ENCODE peak calls at places on chromosomes 4 and X, in five cellular contexts. One of them, this sample, is unnamed.

GRCh38 chrX:40759374-40759773 is 24.0 kb upstream of the MED14 start:
- DNase-seq in dorsolateral prefrontal cortex: no peak
- DNase-seq in ovary: no peak
- DNase-seq in right lobe of liver: no peak
- DNase-seq in left lung: no peak
- DNase-seq in this sample: no peak

GRCh38 chrX:119690921-119691716 is 1.8 kb downstream of the SEPTIN6 start:
- DNase-seq in dorsolateral prefrontal cortex: no peak
- DNase-seq in ovary: no peak
- DNase-seq in right lobe of liver: peak
- DNase-seq in left lung: no peak
- DNase-seq in this sample: no peak

GRCh38 chr4:20832821-20833220 is 132.6 kb downstream of the PACRGL start:
- DNase-seq in dorsolateral prefrontal cortex: no peak
- DNase-seq in ovary: no peak
- DNase-seq in right lobe of liver: no peak
- DNase-seq in left lung: no peak
- DNase-seq in this sample: no peak

GRCh38 chrX:2894885-2895292 is 34.2 kb downstream of the ARSD start:
- DNase-seq in dorsolateral prefrontal cortex: no peak
- DNase-seq in ovary: no peak
- DNase-seq in right lobe of liver: no peak
- DNase-seq in left lung: no peak
- DNase-seq in this sample: no peak

GRCh38 chr4:82499705-82500104 is 62.1 kb downstream of the TMEM150C start:
- DNase-seq in dorsolateral prefrontal cortex: no peak
- DNase-seq in ovary: no peak
- DNase-seq in right lobe of liver: no peak
- DNase-seq in left lung: no peak
- DNase-seq in this sample: no peak

GRCh38 chr4:4922441-4922840 is 63.0 kb downstream of the MSX1 start:
- DNase-seq in dorsolateral prefrontal cortex: no peak
- DNase-seq in ovary: no peak
- DNase-seq in right lobe of liver: no peak
- DNase-seq in left lung: no peak
- DNase-seq in this sample: no peak

GRCh38 chr4:72109959-72110497 is 78.2 kb downstream of the NPFFR2 start:
- DNase-seq in dorsolateral prefrontal cortex: no peak
- DNase-seq in ovary: no peak
- DNase-seq in right lobe of liver: no peak
- DNase-seq in left lung: no peak
- DNase-seq in this sample: no peak

GRCh38 chrX:34849371-34849770 is 93.2 kb upstream of the FAM47B start:
- DNase-seq in dorsolateral prefrontal cortex: no peak
- DNase-seq in ovary: no peak
- DNase-seq in right lobe of liver: no peak
- DNase-seq in left lung: no peak
- DNase-seq in this sample: no peak

GRCh38 chr4:8939160-8939855 is 67.7 kb upstream of the HMX1 start:
- DNase-seq in dorsolateral prefrontal cortex: no peak
- DNase-seq in ovary: no peak
- DNase-seq in right lobe of liver: no peak
- DNase-seq in left lung: no peak
- DNase-seq in this sample: no peak

GRCh38 chrX:39755152-39756032 is 342.4 kb downstream of the BCOR start:
- DNase-seq in dorsolateral prefrontal cortex: peak
- DNase-seq in ovary: peak
- DNase-seq in right lobe of liver: peak
- DNase-seq in left lung: peak
- DNase-seq in this sample: peak

GRCh38 chr4:67727124-67727850 is 26.3 kb upstream of the UBA6 start:
- DNase-seq in dorsolateral prefrontal cortex: no peak
- DNase-seq in ovary: no peak
- DNase-seq in right lobe of liver: no peak
- DNase-seq in left lung: no peak
- DNase-seq in this sample: no peak

GRCh38 chr4:19239565-19239964 is 1012.1 kb upstream of the SLIT2 start:
- DNase-seq in dorsolateral prefrontal cortex: no peak
- DNase-seq in ovary: no peak
- DNase-seq in right lobe of liver: no peak
- DNase-seq in left lung: no peak
- DNase-seq in this sample: no peak

GRCh38 chrX:114959729-114960128 is 57.7 kb downstream of the IL13RA2 start:
- DNase-seq in dorsolateral prefrontal cortex: no peak
- DNase-seq in ovary: no peak
- DNase-seq in right lobe of liver: no peak
- DNase-seq in left lung: no peak
- DNase-seq in this sample: no peak

GRCh38 chr4:80197132-80197573 is at the start of gene PRDM8:
- DNase-seq in dorsolateral prefrontal cortex: peak
- DNase-seq in ovary: no peak
- DNase-seq in right lobe of liver: no peak
- DNase-seq in left lung: peak
- DNase-seq in this sample: peak

GRCh38 chrX:135384161-135384836 is 37.4 kb upstream of the SMIM10L2A start:
- DNase-seq in dorsolateral prefrontal cortex: no peak
- DNase-seq in ovary: no peak
- DNase-seq in right lobe of liver: no peak
- DNase-seq in left lung: no peak
- DNase-seq in this sample: no peak

GRCh38 chr4:135371137-135371536 is 1169.5 kb upstream of the PABPC4L start:
- DNase-seq in dorsolateral prefrontal cortex: no peak
- DNase-seq in ovary: no peak
- DNase-seq in right lobe of liver: no peak
- DNase-seq in left lung: no peak
- DNase-seq in this sample: no peak

GRCh38 chrX:18994713-18995112 is 10.8 kb upstream of the PHKA2 start:
- DNase-seq in dorsolateral prefrontal cortex: no peak
- DNase-seq in ovary: no peak
- DNase-seq in right lobe of liver: no peak
- DNase-seq in left lung: no peak
- DNase-seq in this sample: no peak

GRCh38 chr4:43855283-43855682 is 593.3 kb downstream of the KCTD8 start:
- DNase-seq in dorsolateral prefrontal cortex: no peak
- DNase-seq in ovary: no peak
- DNase-seq in right lobe of liver: no peak
- DNase-seq in left lung: no peak
- DNase-seq in this sample: no peak

GRCh38 chrX:123036401-123036800 is 147.7 kb upstream of the GRIA3 start:
- DNase-seq in dorsolateral prefrontal cortex: peak
- DNase-seq in ovary: no peak
- DNase-seq in right lobe of liver: no peak
- DNase-seq in left lung: no peak
- DNase-seq in this sample: no peak

GRCh38 chr4:1512738-1513660 is 106.8 kb upstream of the NKX1-1 start:
- DNase-seq in dorsolateral prefrontal cortex: no peak
- DNase-seq in ovary: peak
- DNase-seq in right lobe of liver: peak
- DNase-seq in left lung: peak
- DNase-seq in this sample: peak

GRCh38 chrX:153771686-153772607 is 7.9 kb downstream of the PLXNB3 start:
- DNase-seq in dorsolateral prefrontal cortex: no peak
- DNase-seq in ovary: peak
- DNase-seq in right lobe of liver: peak
- DNase-seq in left lung: peak
- DNase-seq in this sample: no peak

GRCh38 chr4:115763051-115763450 is 649.6 kb upstream of the NDST4 start:
- DNase-seq in dorsolateral prefrontal cortex: no peak
- DNase-seq in ovary: no peak
- DNase-seq in right lobe of liver: no peak
- DNase-seq in left lung: no peak
- DNase-seq in this sample: no peak

GRCh38 chr4:110275871-110276270 is 77.5 kb upstream of the ELOVL6 start:
- DNase-seq in dorsolateral prefrontal cortex: no peak
- DNase-seq in ovary: no peak
- DNase-seq in right lobe of liver: no peak
- DNase-seq in left lung: no peak
- DNase-seq in this sample: no peak

GRCh38 chr4:143337600-143338287 is 1.1 kb downstream of the GAB1 start:
- DNase-seq in dorsolateral prefrontal cortex: peak
- DNase-seq in ovary: peak
- DNase-seq in right lobe of liver: peak
- DNase-seq in left lung: peak
- DNase-seq in this sample: peak

GRCh38 chr4:73692701-73693100 is 47.7 kb upstream of the CXCL8 start:
- DNase-seq in dorsolateral prefrontal cortex: no peak
- DNase-seq in ovary: no peak
- DNase-seq in right lobe of liver: no peak
- DNase-seq in left lung: no peak
- DNase-seq in this sample: no peak

GRCh38 chr4:73690051-73690744 is 50.2 kb upstream of the CXCL8 start:
- DNase-seq in dorsolateral prefrontal cortex: no peak
- DNase-seq in ovary: no peak
- DNase-seq in right lobe of liver: no peak
- DNase-seq in left lung: no peak
- DNase-seq in this sample: no peak

GRCh38 chr4:73691759-73692158 is 48.6 kb upstream of the CXCL8 start:
- DNase-seq in dorsolateral prefrontal cortex: no peak
- DNase-seq in ovary: no peak
- DNase-seq in right lobe of liver: no peak
- DNase-seq in left lung: no peak
- DNase-seq in this sample: no peak

GRCh38 chr4:73693816-73694215 is 46.6 kb upstream of the CXCL8 start:
- DNase-seq in dorsolateral prefrontal cortex: no peak
- DNase-seq in ovary: no peak
- DNase-seq in right lobe of liver: no peak
- DNase-seq in left lung: no peak
- DNase-seq in this sample: no peak

DNA sequence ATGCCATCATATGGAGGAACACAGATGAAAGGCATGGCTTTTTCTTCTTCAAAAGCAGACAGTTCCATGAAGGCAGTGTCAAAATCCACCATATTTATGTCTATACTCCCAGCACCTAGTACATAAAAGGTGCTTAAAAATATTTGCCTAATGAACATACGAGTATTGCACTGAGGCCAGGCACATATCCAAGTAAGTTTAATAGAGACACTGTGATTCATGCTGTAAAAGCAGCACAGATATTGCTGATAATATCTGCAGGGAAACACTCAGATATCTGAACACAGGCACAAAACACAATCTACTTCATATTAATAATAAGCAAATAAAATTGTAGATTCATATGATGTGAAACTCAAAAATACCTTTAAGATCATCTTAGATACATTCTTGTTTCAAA is 48.1 kb upstream of the CXCL8 start:
- DNase-seq in dorsolateral prefrontal cortex: no peak
- DNase-seq in ovary: no peak
- DNase-seq in right lobe of liver: no peak
- DNase-seq in left lung: no peak
- DNase-seq in this sample: no peak
- H3K27ac ChIP-seq in dorsolateral prefrontal cortex: no peak
- H3K27ac ChIP-seq in ovary: no peak
- H3K27ac ChIP-seq in right lobe of liver: no peak
- H3K27ac ChIP-seq in left lung: no peak
- H3K27ac ChIP-seq in this sample: no peak

DNA sequence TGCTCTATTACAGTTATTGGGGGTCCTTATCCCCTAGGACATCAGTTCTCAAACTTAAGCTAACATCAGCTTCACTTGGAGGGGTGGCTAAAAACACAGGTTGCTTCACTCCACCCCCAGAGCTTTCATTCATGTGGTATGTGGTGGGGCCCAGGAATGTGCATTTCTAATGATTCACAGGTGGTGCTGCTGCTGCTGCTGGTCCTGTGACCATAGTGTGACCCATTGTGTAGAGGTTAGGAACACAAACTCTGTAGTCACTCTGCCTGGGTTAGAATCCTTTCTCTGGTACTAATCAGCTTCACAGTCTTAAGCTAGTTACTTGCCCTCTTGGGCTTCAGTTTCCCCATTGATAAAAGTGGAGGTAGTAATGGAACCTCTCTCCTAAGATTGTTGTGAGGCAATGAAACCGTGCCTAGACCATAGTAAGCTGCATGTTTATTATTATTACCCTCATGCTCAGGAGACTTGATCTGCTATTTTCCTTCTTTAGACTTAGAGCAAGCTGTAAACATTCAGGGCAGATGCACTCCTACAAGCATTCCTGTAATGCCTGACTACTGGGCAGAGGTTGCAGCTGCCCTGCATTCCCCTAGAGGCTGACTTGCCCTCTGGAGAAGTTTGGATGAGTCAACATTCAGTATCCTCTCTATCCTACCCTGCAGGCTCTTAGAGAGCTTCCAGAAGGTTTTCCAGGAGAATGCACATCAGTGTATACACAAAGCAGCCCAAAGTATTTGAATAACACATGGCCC is 94.1 kb upstream of the ACSL4 start:
- DNase-seq in dorsolateral prefrontal cortex: no peak
- DNase-seq in ovary: no peak
- DNase-seq in right lobe of liver: no peak
- DNase-seq in left lung: no peak
- DNase-seq in this sample: no peak
- H3K27ac ChIP-seq in dorsolateral prefrontal cortex: no peak
- H3K27ac ChIP-seq in ovary: no peak
- H3K27ac ChIP-seq in right lobe of liver: no peak
- H3K27ac ChIP-seq in left lung: no peak
- H3K27ac ChIP-seq in this sample: no peak

DNA sequence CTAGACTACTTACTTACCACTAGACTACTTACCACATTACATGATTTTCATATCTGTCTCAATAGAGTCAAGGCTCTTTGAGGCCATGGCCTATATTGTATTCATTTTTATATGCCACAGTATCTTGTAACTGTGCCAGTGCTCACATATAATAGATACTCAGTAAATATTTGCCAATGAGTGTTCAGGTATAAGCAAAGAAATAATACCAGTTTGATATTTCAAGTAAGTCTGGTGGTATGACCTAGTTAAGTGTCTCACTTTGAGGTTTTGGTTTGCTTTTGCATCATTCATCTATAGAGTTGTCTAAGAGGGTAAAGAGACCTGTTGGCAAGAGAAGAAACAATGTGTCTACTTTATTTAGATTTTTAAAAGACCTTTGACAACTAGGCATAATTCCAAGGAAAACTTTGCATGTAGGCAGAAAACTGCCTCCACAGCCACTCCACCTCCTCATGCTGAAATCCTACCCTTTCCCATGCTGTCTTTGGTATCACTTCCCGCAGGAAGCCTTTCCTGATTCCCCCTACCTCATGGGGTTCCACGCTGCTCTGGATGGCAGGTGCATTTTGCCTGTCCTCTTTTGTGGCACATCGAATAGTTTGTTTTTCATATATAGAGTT is 91.3 kb upstream of the KLHL13 start:
- DNase-seq in dorsolateral prefrontal cortex: no peak
- DNase-seq in ovary: no peak
- DNase-seq in right lobe of liver: no peak
- DNase-seq in left lung: no peak
- DNase-seq in this sample: no peak
- H3K27ac ChIP-seq in dorsolateral prefrontal cortex: no peak
- H3K27ac ChIP-seq in ovary: no peak
- H3K27ac ChIP-seq in right lobe of liver: no peak
- H3K27ac ChIP-seq in left lung: no peak
- H3K27ac ChIP-seq in this sample: no peak

DNA sequence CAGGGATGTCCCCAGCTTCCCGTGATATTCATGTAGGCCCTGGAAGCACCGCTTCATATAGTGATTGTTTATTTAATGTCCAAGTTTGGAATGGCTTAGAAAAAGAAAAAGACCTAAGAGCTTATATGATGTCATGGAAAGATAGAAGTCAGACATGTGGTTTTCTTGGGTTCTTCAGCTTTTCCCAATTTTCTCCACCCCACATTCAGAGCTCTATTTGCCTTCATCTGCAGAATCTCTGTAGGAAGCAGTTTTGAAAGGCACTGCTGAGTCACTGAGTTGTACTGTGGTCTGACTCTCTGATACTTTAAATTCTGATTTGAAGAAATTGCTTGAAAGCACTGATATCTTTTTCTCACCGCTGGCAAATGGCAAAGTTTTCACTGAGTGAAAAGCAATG is 120.6 kb upstream of the EDNRA start:
- DNase-seq in dorsolateral prefrontal cortex: no peak
- DNase-seq in ovary: no peak
- DNase-seq in right lobe of liver: no peak
- DNase-seq in left lung: no peak
- DNase-seq in this sample: no peak
- H3K27ac ChIP-seq in dorsolateral prefrontal cortex: no peak
- H3K27ac ChIP-seq in ovary: no peak
- H3K27ac ChIP-seq in right lobe of liver: no peak
- H3K27ac ChIP-seq in left lung: peak
- H3K27ac ChIP-seq in this sample: no peak

This sample was measured in right cardiac atrium.